ENCODE peak calls at places on chromosomes 2 and 18, in four cellular contexts. One of them, this sample, is unnamed.

GRCh38 chr2:128603411-128603924 is 284.8 kb upstream of the HS6ST1 start:
- DNase-seq in aorta: no peak
- DNase-seq in stomach: no peak
- DNase-seq in mucosa of descending colon: peak; percentile 13
- DNase-seq in this sample: no peak

GRCh38 chr2:211068108-211068780 is 511.8 kb downstream of the CPS1 start:
- DNase-seq in aorta: no peak
- DNase-seq in stomach: no peak
- DNase-seq in mucosa of descending colon: no peak
- DNase-seq in this sample: no peak

GRCh38 chr18:26082475-26082874 is 7.9 kb downstream of the SS18 start:
- DNase-seq in aorta: no peak
- DNase-seq in stomach: no peak
- DNase-seq in mucosa of descending colon: no peak
- DNase-seq in this sample: no peak

GRCh38 chr2:199131256-199131655 is 326.5 kb downstream of the SATB2 start:
- DNase-seq in aorta: no peak
- DNase-seq in stomach: no peak
- DNase-seq in mucosa of descending colon: no peak
- DNase-seq in this sample: no peak

GRCh38 chr2:165720526-165720925 is 73.5 kb downstream of the GALNT3 start:
- DNase-seq in aorta: no peak
- DNase-seq in stomach: no peak
- DNase-seq in mucosa of descending colon: no peak
- DNase-seq in this sample: no peak

GRCh38 chr18:38350141-38350540 is 784.5 kb upstream of the CELF4 start:
- DNase-seq in aorta: no peak
- DNase-seq in stomach: no peak
- DNase-seq in mucosa of descending colon: no peak
- DNase-seq in this sample: no peak

GRCh38 chr2:174699993-174700766 is 64.1 kb downstream of the CHRNA1 start:
- DNase-seq in aorta: no peak
- DNase-seq in stomach: no peak
- DNase-seq in mucosa of descending colon: no peak
- DNase-seq in this sample: no peak

GRCh38 chr18:58541137-58541788 is 87.6 kb downstream of the ALPK2 start:
- DNase-seq in aorta: no peak
- DNase-seq in stomach: no peak
- DNase-seq in mucosa of descending colon: no peak
- DNase-seq in this sample: no peak

GRCh38 chr2:23686405-23687029 is 240.4 kb downstream of the ATAD2B start:
- DNase-seq in aorta: peak; percentile 37
- DNase-seq in stomach: no peak
- DNase-seq in mucosa of descending colon: no peak
- DNase-seq in this sample: no peak

GRCh38 chr2:39725401-39725800 is 53.7 kb downstream of the THUMPD2 start:
- DNase-seq in aorta: no peak
- DNase-seq in stomach: no peak
- DNase-seq in mucosa of descending colon: no peak
- DNase-seq in this sample: no peak

GRCh38 chr2:167181134-167181533 is 292.9 kb downstream of the XIRP2 start:
- DNase-seq in aorta: no peak
- DNase-seq in stomach: no peak
- DNase-seq in mucosa of descending colon: no peak
- DNase-seq in this sample: no peak

GRCh38 chr18:71115261-71115660 is 826.4 kb downstream of the SOCS6 start:
- DNase-seq in aorta: no peak
- DNase-seq in stomach: no peak
- DNase-seq in mucosa of descending colon: no peak
- DNase-seq in this sample: no peak

GRCh38 chr2:237689569-237690131 is 62.3 kb downstream of the LRRFIP1 start:
- DNase-seq in aorta: peak; percentile 80
- DNase-seq in stomach: peak; percentile 76
- DNase-seq in mucosa of descending colon: peak; percentile 79
- DNase-seq in this sample: no peak
- H3K4me1 ChIP-seq in aorta: peaks cover 3% of the 10 kb centered on the region
- H3K4me1 ChIP-seq in stomach: peaks cover 66% of the 10 kb centered on the region
- H3K4me1 ChIP-seq in mucosa of descending colon: peaks cover 50% of the 10 kb centered on the region
- H3K4me1 ChIP-seq in this sample: peaks cover 24% of the 10 kb centered on the region

GRCh38 chr2:42906115-42906556 is 113.8 kb upstream of the HAAO start:
- DNase-seq in aorta: no peak
- DNase-seq in stomach: no peak
- DNase-seq in mucosa of descending colon: no peak
- DNase-seq in this sample: no peak
- H3K4me1 ChIP-seq in aorta: peaks cover 2% of the 10 kb centered on the region
- H3K4me1 ChIP-seq in stomach: peaks cover 66% of the 10 kb centered on the region
- H3K4me1 ChIP-seq in mucosa of descending colon: peaks cover 22% of the 10 kb centered on the region
- H3K4me1 ChIP-seq in this sample: no peaks in the 10 kb centered on the region

GRCh38 chr2:110653861-110654260 is 24.0 kb downstream of the BUB1 start:
- DNase-seq in aorta: no peak
- DNase-seq in stomach: no peak
- DNase-seq in mucosa of descending colon: no peak
- DNase-seq in this sample: no peak

GRCh38 chr2:110657721-110658305 is 20.1 kb downstream of the BUB1 start:
- DNase-seq in aorta: no peak
- DNase-seq in stomach: peak; percentile 67
- DNase-seq in mucosa of descending colon: peak; percentile 67
- DNase-seq in this sample: no peak

GRCh38 chr2:110660558-110660957 is 17.3 kb downstream of the BUB1 start:
- DNase-seq in aorta: no peak
- DNase-seq in stomach: no peak
- DNase-seq in mucosa of descending colon: no peak
- DNase-seq in this sample: no peak

GRCh38 chr2:110659248-110659647 is 18.6 kb downstream of the BUB1 start:
- DNase-seq in aorta: no peak
- DNase-seq in stomach: no peak
- DNase-seq in mucosa of descending colon: no peak
- DNase-seq in this sample: no peak

GRCh38 chr2:110655701-110656100 is 22.2 kb downstream of the BUB1 start:
- DNase-seq in aorta: no peak
- DNase-seq in stomach: no peak
- DNase-seq in mucosa of descending colon: no peak
- DNase-seq in this sample: no peak
- H3K4me1 ChIP-seq in aorta: no peaks in the 10 kb centered on the region
- H3K4me1 ChIP-seq in stomach: peaks cover 20% of the 10 kb centered on the region
- H3K4me1 ChIP-seq in mucosa of descending colon: no peaks in the 10 kb centered on the region
- H3K4me1 ChIP-seq in this sample: no peaks in the 10 kb centered on the region

GRCh38 chr2:127387655-127388422 is at the start of gene MAP3K2:
- DNase-seq in aorta: peak; percentile 95
- DNase-seq in stomach: peak; percentile 97
- DNase-seq in mucosa of descending colon: peak; percentile 95
- DNase-seq in this sample: peak; percentile 97

GRCh38 chr2:127388423-127389164 is 819 bp upstream of the MAP3K2 start:
- DNase-seq in aorta: no peak
- DNase-seq in stomach: no peak
- DNase-seq in mucosa of descending colon: no peak
- DNase-seq in this sample: no peak

GRCh38 chr2:127384529-127384928 is 3.2 kb downstream of the MAP3K2 start:
- DNase-seq in aorta: no peak
- DNase-seq in stomach: no peak
- DNase-seq in mucosa of descending colon: no peak
- DNase-seq in this sample: no peak

GRCh38 chr2:127386246-127386645 is 1.5 kb downstream of the MAP3K2 start:
- DNase-seq in aorta: no peak
- DNase-seq in stomach: no peak
- DNase-seq in mucosa of descending colon: no peak
- DNase-seq in this sample: no peak

DNA sequence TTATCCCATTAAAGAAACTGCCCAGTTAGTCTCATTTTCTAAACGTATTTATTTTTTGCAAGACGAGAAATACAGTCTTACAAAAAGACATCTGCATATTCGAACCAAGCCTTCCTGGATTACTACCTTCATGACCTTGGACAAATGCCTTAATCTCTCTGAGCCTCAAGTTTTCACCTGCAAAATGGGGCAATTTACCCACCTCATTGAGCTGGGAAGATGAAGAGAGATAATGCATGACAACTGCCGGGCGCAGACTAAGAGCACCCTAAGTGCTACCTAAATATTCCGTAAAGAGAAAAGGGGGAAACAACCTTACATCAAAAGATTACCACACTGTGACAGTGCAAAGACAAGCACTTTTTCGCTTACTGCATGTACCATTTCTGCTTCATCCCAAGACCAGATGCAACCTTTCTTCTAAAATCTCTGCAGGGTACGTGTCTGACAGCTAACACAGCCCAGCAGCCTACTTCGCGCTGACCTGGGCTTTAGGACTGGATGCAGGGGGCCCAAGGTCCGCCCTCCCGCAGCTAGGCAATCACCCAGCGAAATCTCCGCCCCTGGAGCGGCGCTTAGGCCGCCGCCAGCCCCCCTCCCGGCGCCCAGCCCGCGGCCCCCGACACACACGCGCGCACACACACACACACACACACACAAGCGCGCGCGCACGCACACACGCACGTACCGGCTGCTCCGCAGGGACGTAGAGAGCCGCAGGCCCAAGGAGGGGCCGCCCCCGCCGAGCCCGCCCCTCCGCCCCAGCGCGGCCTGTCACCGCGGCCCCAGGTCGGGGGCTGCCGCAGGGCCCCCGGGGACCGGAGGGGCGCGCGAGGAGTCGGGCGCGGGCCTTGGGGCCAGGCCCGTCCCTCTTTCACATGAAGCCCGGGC is 766 bp downstream of the MAP3K2 start:
- DNase-seq in aorta: peak; percentile 89
- DNase-seq in stomach: peak; percentile 88
- DNase-seq in mucosa of descending colon: peak; percentile 84
- DNase-seq in this sample: peak; percentile 89
- H3K4me1 ChIP-seq in aorta: peaks cover 3% of the 10 kb centered on the region
- H3K4me1 ChIP-seq in stomach: peaks cover 72% of the 10 kb centered on the region
- H3K4me1 ChIP-seq in mucosa of descending colon: peaks cover 10% of the 10 kb centered on the region
- H3K4me1 ChIP-seq in this sample: no peaks in the 10 kb centered on the region

GRCh38 chr2:17543848-17544645 is 3.6 kb downstream of the VSNL1 start:
- DNase-seq in aorta: no peak
- DNase-seq in stomach: no peak
- DNase-seq in mucosa of descending colon: no peak
- DNase-seq in this sample: no peak
- H3K4me1 ChIP-seq in aorta: no peaks in the 10 kb centered on the region
- H3K4me1 ChIP-seq in stomach: peaks cover 27% of the 10 kb centered on the region
- H3K4me1 ChIP-seq in mucosa of descending colon: peaks cover 3% of the 10 kb centered on the region
- H3K4me1 ChIP-seq in this sample: no peaks in the 10 kb centered on the region

This sample was measured in right lobe of liver.